ENCODE peak calls at places on chromosomes 16 and 17, in ten cellular contexts. X, W, P, D, V, B, N, M, L and O are unnamed samples.

GRCh38 chr16:6193718-6194117 is 1096.1 kb upstream of the EEF2KMT start:
- DNase-seq in B (no peak), N (peak; percentile 95), D (no peak), L (peak; percentile 72), W (no peak), X (no peak), V (peak; percentile 81), M (no peak), P (peak; percentile 4), O (no peak)

GRCh38 chr16:61362583-61362982 is 673.7 kb downstream of the CDH8 start:
- DNase-seq in W (no peak), V (no peak), B (no peak), M (no peak), P (no peak), N (no peak), X (no peak), L (no peak), D (no peak), O (no peak)

GRCh38 chr16:26521626-26522025 is 545.1 kb upstream of the C16orf82 start:
- DNase-seq in X (no peak), B (no peak), M (no peak), W (no peak), D (no peak), V (no peak), L (no peak), P (no peak), N (no peak), O (no peak)

GRCh38 chr16:3036726-3037315 is at the start of gene BICDL2:
- DNase-seq in W (peak; percentile 78), P (no peak), L (no peak), N (no peak), D (peak; percentile 74), M (no peak), X (no peak), V (peak; percentile 89), B (no peak), O (no peak)

GRCh38 chr16:64648282-64648681 is 473.6 kb downstream of the CDH11 start:
- DNase-seq in N (no peak), W (no peak), X (peak; percentile 56), M (no peak), B (no peak), D (no peak), P (no peak), L (no peak), V (no peak), O (no peak)

GRCh38 chr17:12007466-12007865 is 10.2 kb upstream of the ZNF18 start:
- DNase-seq in V (no peak), X (no peak), B (no peak), D (no peak), M (no peak), P (no peak), N (no peak), W (no peak), L (no peak), O (no peak)

GRCh38 chr17:40922239-40922638 is 15.2 kb downstream of the KRT23 start:
- DNase-seq in L (no peak), P (peak; percentile 92), X (peak; percentile 83), V (no peak), W (peak; percentile 53), N (peak; percentile 82), M (no peak), B (no peak), D (peak; percentile 32), O (no peak)

GRCh38 chr16:46947900-46948547 is 25.4 kb downstream of the DNAJA2 start:
- DNase-seq in N (peak; percentile 30), D (peak; percentile 26), L (peak; percentile 35), X (no peak), V (no peak), M (no peak), B (no peak), P (peak; percentile 69), W (no peak), O (peak; percentile 67)

GRCh38 chr16:80027007-80027965 is 426.7 kb upstream of the MAF start:
- DNase-seq in M (peak; percentile 21), V (peak; percentile 84), B (no peak), X (peak; percentile 68), N (peak; percentile 97), D (peak; percentile 35), P (peak; percentile 88), L (no peak), W (peak; percentile 49), O (no peak)

GRCh38 chr16:31354394-31355291 is at the start of gene ITGAX:
- DNase-seq in B (no peak), M (no peak), D (peak; percentile 49), N (peak; percentile 55), L (no peak), P (peak; percentile 46), V (peak; percentile 45), W (peak; percentile 91), X (no peak), O (no peak)

GRCh38 chr17:28597606-28598383 is 1.0 kb downstream of the SPAG5 start:
- DNase-seq in M (no peak), B (no peak), X (no peak), D (no peak), L (no peak), P (no peak), W (no peak), V (no peak), N (peak; percentile 19), O (peak; percentile 24)

GRCh38 chr17:28592260-28592659 is 6.6 kb downstream of the SPAG5 start:
- DNase-seq in M (no peak), W (no peak), P (no peak), V (no peak), B (no peak), D (no peak), N (no peak), L (no peak), X (no peak), O (no peak)
- H3K4me1 ChIP-seq in M (no peaks in the 10 kb centered on the region), W (no peaks in the 10 kb centered on the region), P (no peaks in the 10 kb centered on the region), V (no peaks in the 10 kb centered on the region), B (no peaks in the 10 kb centered on the region), D (no peaks in the 10 kb centered on the region), N (no peaks in the 10 kb centered on the region), L (peaks cover 1% of the 10 kb centered on the region), X (no peaks in the 10 kb centered on the region), O (peaks cover 2% of the 10 kb centered on the region)

GRCh38 chr17:4945944-4946280 is 2.4 kb downstream of the PFN1 start:
- DNase-seq in N (no peak), M (no peak), L (no peak), V (no peak), P (peak; percentile 23), W (no peak), X (no peak), D (no peak), B (no peak), O (no peak)

GRCh38 chr17:4945176-4945943 is 3.0 kb downstream of the PFN1 start:
- DNase-seq in B (no peak), W (peak; percentile 77), P (peak; percentile 96), L (no peak), M (peak; percentile 49), D (peak; percentile 79), V (peak; percentile 80), N (peak; percentile 86), X (peak; percentile 92), O (peak; percentile 46)

GRCh38 chr17:4947010-4947410 is 1.3 kb downstream of the PFN1 start:
- DNase-seq in V (no peak), M (no peak), X (no peak), D (no peak), P (peak; percentile 47), L (no peak), N (peak; percentile 30), B (no peak), W (no peak), O (no peak)

GRCh38 chr17:4947411-4948165 is 742 bp downstream of the PFN1 start:
- DNase-seq in V (peak; percentile 72), B (no peak), D (peak; percentile 70), W (peak; percentile 78), M (peak; percentile 66), P (peak; percentile 68), N (peak; percentile 82), X (peak; percentile 85), L (peak; percentile 59), O (peak; percentile 77)

GRCh38 chr17:4946312-4946976 is 1.9 kb downstream of the PFN1 start:
- DNase-seq in B (no peak), W (no peak), M (no peak), X (no peak), P (peak; percentile 12), N (no peak), L (no peak), D (no peak), V (no peak), O (peak; percentile 23)
- H3K4me1 ChIP-seq in B (peaks cover 45% of the 10 kb centered on the region), W (peaks cover 58% of the 10 kb centered on the region), M (peaks cover 79% of the 10 kb centered on the region), X (peaks cover 63% of the 10 kb centered on the region), P (peaks cover 22% of the 10 kb centered on the region), N (peaks cover 10% of the 10 kb centered on the region), L (peaks cover 13% of the 10 kb centered on the region), D (peaks cover 52% of the 10 kb centered on the region), V (peaks cover 4% of the 10 kb centered on the region), O (peaks cover 68% of the 10 kb centered on the region)

GRCh38 chr17:48132375-48132774 is 24.8 kb downstream of the SNX11 start:
- DNase-seq in X (no peak), P (no peak), N (no peak), V (no peak), L (no peak), W (no peak), B (no peak), M (no peak), D (no peak), O (no peak)
- H3K4me1 ChIP-seq in X (no peaks in the 10 kb centered on the region), P (peaks cover 4% of the 10 kb centered on the region), N (no peaks in the 10 kb centered on the region), V (no peaks in the 10 kb centered on the region), L (no peaks in the 10 kb centered on the region), W (no peaks in the 10 kb centered on the region), B (no peaks in the 10 kb centered on the region), M (peaks cover 9% of the 10 kb centered on the region), D (no peaks in the 10 kb centered on the region), O (no peaks in the 10 kb centered on the region)

GRCh38 chr17:28274591-28275265 is 44.3 kb upstream of the TMEM97 start:
- DNase-seq in M (no peak), N (no peak), B (no peak), D (no peak), P (no peak), L (no peak), X (no peak), W (no peak), V (no peak), O (no peak)
- H3K4me1 ChIP-seq in M (peaks cover 6% of the 10 kb centered on the region), N (no peaks in the 10 kb centered on the region), B (no peaks in the 10 kb centered on the region), D (no peaks in the 10 kb centered on the region), P (peaks cover 39% of the 10 kb centered on the region), L (peaks cover 6% of the 10 kb centered on the region), X (no peaks in the 10 kb centered on the region), W (no peaks in the 10 kb centered on the region), V (no peaks in the 10 kb centered on the region), O (no peaks in the 10 kb centered on the region)